ENCODE peak calls at places on chromosome 17, in four cellular contexts. One of them, this sample, is unnamed.

GRCh38 chr17:52106638-52107261 is 51.8 kb downstream of the CA10 start:
- DNase-seq in GM12878: no peak
- DNase-seq in HepG2: peak
- DNase-seq in K562: peak
- DNase-seq in this sample: peak

GRCh38 chr17:63369233-63369632 is 76.9 kb downstream of the CYB561 start:
- DNase-seq in GM12878: no peak
- DNase-seq in K562: no peak
- DNase-seq in HepG2: no peak
- DNase-seq in this sample: no peak

GRCh38 chr17:7814969-7815368 is 19.0 kb upstream of the KDM6B start:
- DNase-seq in GM12878: no peak
- DNase-seq in K562: no peak
- DNase-seq in HepG2: no peak
- DNase-seq in this sample: no peak

GRCh38 chr17:46964315-46965265 is 14.5 kb downstream of the RPRML start:
- DNase-seq in K562: peak
- DNase-seq in GM12878: no peak
- DNase-seq in HepG2: no peak
- DNase-seq in this sample: peak

GRCh38 chr17:41556931-41557330 is 14.9 kb downstream of the KRT9 start:
- DNase-seq in K562: no peak
- DNase-seq in HepG2: no peak
- DNase-seq in GM12878: no peak
- DNase-seq in this sample: no peak

GRCh38 chr17:82592751-82593589 is 55.3 kb downstream of the WDR45B start:
- DNase-seq in GM12878: peak
- DNase-seq in HepG2: peak
- DNase-seq in K562: no peak
- DNase-seq in this sample: no peak

GRCh38 chr17:77424585-77425344 is 284.0 kb downstream of the SEC14L1 start:
- DNase-seq in HepG2: no peak
- DNase-seq in GM12878: no peak
- DNase-seq in K562: peak
- DNase-seq in this sample: no peak

GRCh38 chr17:71472809-71473789 is 647.7 kb upstream of the SOX9 start:
- DNase-seq in K562: peak
- DNase-seq in GM12878: no peak
- DNase-seq in HepG2: peak
- DNase-seq in this sample: peak

GRCh38 chr17:59668816-59669215 is 38.4 kb downstream of the PTRH2 start:
- DNase-seq in GM12878: no peak
- DNase-seq in HepG2: no peak
- DNase-seq in K562: no peak
- DNase-seq in this sample: no peak

GRCh38 chr17:66889480-66890230 is 54.7 kb downstream of the CACNG5 start:
- DNase-seq in HepG2: no peak
- DNase-seq in K562: no peak
- DNase-seq in GM12878: no peak
- DNase-seq in this sample: no peak

GRCh38 chr17:79079421-79080200 is 5.0 kb downstream of the ENGASE start:
- DNase-seq in HepG2: no peak
- DNase-seq in K562: no peak
- DNase-seq in GM12878: no peak
- DNase-seq in this sample: no peak

GRCh38 chr17:2024572-2025219 is 438 bp downstream of the RTN4RL1 start:
- DNase-seq in GM12878: no peak
- DNase-seq in K562: no peak
- DNase-seq in HepG2: no peak
- DNase-seq in this sample: no peak

GRCh38 chr17:3526491-3526890 is 31.1 kb downstream of the TRPV3 start:
- DNase-seq in GM12878: no peak
- DNase-seq in HepG2: no peak
- DNase-seq in K562: no peak
- DNase-seq in this sample: no peak
- TF ChIP-seq TARDBP in GM12878: no peak
- TF ChIP-seq TARDBP in HepG2: no peak
- TF ChIP-seq TARDBP in K562: no peak
- TF ChIP-seq TARDBP in this sample: no peak

DNA sequence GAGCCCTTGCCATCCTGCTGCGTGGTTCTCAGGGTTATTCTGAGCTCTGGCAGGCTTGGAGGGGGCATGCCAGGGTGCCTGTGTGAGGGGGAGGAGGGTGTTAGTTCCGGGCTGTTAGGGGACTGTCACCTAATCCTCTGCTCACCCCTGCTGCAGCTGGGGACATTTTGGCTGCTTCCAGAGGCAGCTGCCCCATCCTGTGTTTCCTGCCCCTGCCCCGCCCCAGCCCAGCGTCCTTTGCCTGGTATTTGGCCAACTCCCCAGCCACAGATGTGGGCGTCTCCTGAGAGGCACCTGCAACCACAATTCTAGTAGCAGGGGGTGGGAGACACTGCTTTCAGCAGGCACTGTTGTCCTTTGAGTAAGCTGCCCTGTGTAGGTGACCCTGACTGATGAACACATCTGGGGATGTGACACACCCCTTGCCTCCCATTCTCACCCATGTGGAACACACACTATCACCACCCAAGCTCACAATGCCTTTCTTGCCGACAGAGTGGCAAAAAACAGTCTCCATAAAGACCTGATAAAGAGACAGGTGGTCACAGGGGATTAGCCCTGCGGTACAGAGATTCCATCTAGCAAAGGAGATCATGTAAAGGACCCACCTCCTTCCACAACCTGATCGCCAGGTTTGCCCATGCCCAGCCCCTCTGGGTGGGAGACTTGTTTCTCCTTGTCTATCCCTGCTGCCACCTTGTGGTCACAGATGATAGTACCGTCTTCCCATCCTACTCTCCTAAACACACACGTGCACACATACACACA is at the start of gene CHRNE:
- DNase-seq in HepG2: peak
- DNase-seq in K562: peak
- DNase-seq in GM12878: peak
- DNase-seq in this sample: peak
- TF ChIP-seq TARDBP in HepG2: no peak
- TF ChIP-seq TARDBP in K562: no peak
- TF ChIP-seq TARDBP in GM12878: no peak
- TF ChIP-seq TARDBP in this sample: no peak

DNA sequence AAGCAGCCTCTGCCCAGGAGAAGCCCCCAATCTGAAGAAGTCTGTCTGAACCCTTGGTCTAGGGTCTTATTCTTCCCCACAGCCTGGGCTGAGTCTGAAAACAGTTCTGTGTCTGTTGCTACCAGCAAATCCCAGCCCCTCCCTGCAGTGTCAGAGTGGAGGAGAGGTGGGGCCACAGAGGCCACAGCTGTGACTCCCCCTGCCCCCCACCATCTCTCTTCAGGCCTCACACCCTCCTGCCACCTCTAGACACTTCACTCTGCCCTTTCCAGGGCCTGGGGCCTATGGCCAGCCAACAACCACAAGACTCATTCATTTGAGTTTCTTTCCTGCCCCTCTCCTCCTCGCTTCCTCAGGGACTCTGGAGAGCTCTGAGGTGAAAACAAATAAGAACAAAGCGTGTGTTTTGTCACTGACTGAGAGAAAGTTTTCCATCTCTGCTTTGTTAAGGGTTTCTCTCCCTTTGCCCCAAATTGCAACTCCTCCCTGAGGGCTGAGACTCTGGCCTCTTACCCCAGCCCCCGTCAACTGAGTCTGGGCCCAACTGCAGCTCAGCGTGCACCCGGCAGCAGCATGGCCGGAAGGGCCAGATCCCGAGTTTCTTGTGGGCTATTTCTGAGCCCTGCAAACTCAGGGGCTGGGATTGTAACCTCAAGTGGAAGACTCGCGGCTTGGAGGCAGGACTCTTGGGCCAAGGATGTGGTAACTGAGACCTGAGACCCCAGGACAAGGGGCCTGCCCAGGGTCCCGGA is 13.2 kb downstream of the C17orf50 start:
- DNase-seq in GM12878: no peak
- DNase-seq in HepG2: no peak
- DNase-seq in K562: no peak
- DNase-seq in this sample: no peak
- TF ChIP-seq TARDBP in GM12878: no peak
- TF ChIP-seq TARDBP in HepG2: no peak
- TF ChIP-seq TARDBP in K562: no peak
- TF ChIP-seq TARDBP in this sample: no peak

DNA sequence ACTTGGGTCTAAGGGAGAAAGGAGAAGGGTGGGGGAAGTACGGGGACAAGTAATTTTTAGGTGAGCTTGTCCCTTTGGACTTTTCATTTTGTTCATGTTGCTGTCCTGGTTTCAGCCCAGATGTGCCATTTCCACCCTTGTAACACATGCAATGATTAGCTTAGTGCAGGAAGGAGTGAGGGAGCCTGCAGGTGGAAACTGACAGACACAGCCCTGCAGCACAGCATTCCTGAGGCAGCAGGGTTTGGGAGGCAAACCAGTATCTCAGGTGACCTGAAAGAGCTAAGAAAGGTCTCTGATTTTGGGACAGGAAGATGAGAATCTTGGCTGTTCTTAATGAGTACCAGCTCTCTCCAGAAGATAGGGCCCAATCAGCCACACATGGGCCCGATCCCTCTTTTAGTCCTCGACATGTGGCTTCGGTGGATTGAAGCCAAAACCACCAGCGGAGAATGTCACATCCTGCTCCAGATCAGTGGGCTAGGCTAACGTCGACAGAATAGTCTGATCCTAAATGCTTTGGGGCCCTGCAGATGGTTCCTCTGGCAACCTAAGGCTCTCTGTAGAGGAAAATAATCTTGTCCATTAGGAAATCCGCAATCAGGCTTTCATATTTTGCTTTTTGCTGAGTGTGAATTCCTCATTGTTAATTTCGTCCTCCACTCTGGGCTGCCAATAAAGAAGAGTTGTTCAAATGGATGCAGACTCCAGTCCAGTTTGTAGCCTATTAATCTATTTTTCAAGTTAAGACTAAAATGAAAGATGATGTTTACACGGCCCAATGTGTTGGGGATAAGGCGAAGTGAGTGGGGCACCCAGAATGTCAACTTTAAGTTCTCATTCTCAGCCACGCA is 3.8 kb upstream of the RNF157 start:
- DNase-seq in HepG2: no peak
- DNase-seq in K562: no peak
- DNase-seq in GM12878: no peak
- DNase-seq in this sample: no peak
- TF ChIP-seq TARDBP in HepG2: no peak
- TF ChIP-seq TARDBP in K562: no peak
- TF ChIP-seq TARDBP in GM12878: no peak
- TF ChIP-seq TARDBP in this sample: no peak

DNA sequence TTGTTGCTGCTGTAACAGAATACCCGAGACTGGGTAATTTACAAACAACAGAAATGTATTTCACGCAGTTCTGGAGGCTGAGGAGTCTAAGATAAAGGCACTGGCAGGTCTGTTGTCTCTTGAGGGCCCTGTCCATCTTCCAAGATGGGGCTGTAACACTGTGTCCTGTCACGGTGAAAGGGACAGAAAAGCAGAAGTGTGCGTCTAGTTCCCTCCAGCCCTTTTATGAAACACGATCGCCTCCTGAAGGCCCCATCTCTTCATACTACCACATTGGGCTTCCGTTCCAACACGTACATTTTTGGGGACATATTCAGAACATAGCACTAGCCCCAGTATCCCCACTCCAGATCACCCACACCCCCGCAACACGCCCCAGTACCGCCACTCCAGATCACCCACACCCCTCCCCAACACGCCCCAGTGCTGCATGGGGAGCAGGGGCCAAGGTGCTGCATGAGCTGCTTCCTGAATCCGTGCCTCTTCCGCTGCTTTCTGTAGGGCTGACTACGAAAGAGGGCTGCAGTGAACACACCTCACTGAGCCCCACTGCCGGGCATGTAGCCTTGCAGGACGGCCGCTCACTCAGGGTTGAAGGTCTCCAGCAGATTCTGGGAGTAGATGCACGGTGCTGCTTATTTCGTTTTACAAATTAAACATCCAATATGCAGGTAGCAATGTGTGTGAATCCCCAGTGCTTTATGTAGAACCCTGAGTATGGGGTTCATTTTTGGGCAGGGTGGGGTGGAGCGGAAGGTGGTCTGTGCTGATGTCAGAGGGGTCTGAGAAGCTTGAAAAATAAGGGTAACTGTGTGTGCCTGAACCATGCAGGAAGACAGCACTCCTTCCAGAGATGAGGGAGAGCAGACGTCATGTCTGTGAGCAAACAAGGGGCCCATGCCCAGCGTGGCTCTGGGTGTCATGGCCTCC is 92.0 kb downstream of the RPTOR start:
- DNase-seq in HepG2: no peak
- DNase-seq in GM12878: no peak
- DNase-seq in K562: no peak
- DNase-seq in this sample: no peak
- TF ChIP-seq TARDBP in HepG2: no peak
- TF ChIP-seq TARDBP in GM12878: no peak
- TF ChIP-seq TARDBP in K562: no peak
- TF ChIP-seq TARDBP in this sample: no peak

GRCh38 chr17:40522250-40522960 is 21.0 kb upstream of the TNS4 start:
- DNase-seq in GM12878: no peak
- DNase-seq in K562: no peak
- DNase-seq in HepG2: no peak
- DNase-seq in this sample: no peak

GRCh38 chr17:40522961-40523310 is 21.5 kb upstream of the TNS4 start:
- DNase-seq in K562: no peak
- DNase-seq in GM12878: no peak
- DNase-seq in HepG2: no peak
- DNase-seq in this sample: no peak

GRCh38 chr17:40524243-40524965 is 23.0 kb upstream of the TNS4 start:
- DNase-seq in HepG2: peak
- DNase-seq in GM12878: no peak
- DNase-seq in K562: no peak
- DNase-seq in this sample: no peak

GRCh38 chr17:40526668-40527067 is 25.2 kb upstream of the TNS4 start:
- DNase-seq in HepG2: no peak
- DNase-seq in GM12878: no peak
- DNase-seq in K562: no peak
- DNase-seq in this sample: no peak

GRCh38 chr17:40525294-40525693 is 23.9 kb upstream of the TNS4 start:
- DNase-seq in K562: no peak
- DNase-seq in GM12878: no peak
- DNase-seq in HepG2: no peak
- DNase-seq in this sample: no peak
- TF ChIP-seq TARDBP in K562: no peak
- TF ChIP-seq TARDBP in GM12878: no peak
- TF ChIP-seq TARDBP in HepG2: no peak
- TF ChIP-seq TARDBP in this sample: no peak

GRCh38 chr17:9115446-9116265 is 94.3 kb downstream of the NTN1 start:
- DNase-seq in K562: no peak
- DNase-seq in HepG2: peak
- DNase-seq in GM12878: no peak
- DNase-seq in this sample: peak
- TF ChIP-seq TARDBP in K562: no peak
- TF ChIP-seq TARDBP in HepG2: no peak
- TF ChIP-seq TARDBP in GM12878: no peak
- TF ChIP-seq TARDBP in this sample: no peak

This sample was measured in HEK293T.